ENCODE peak calls at places on chromosomes 4 and X, in six cellular contexts. J, Q, C, K, L and S are unnamed samples.

GRCh38 chrX:15376956-15377355 is 7.3 kb downstream of the VEGFD start:
- DNase-seq in C (no peak), K (no peak), Q (no peak), L (no peak), J (no peak), S (peak; percentile 2)

GRCh38 chr4:173935622-173936405 is 347.7 kb downstream of the FBXO8 start:
- DNase-seq in L (no peak), J (no peak), Q (peak; percentile 5), K (no peak), C (no peak), S (peak; percentile 94)

GRCh38 chrX:45138525-45138924 is 62.2 kb downstream of the DIPK2B start:
- DNase-seq in Q (no peak), J (no peak), C (no peak), L (no peak), K (no peak), S (no peak)

GRCh38 chr4:1493540-1494287 is 87.5 kb upstream of the NKX1-1 start:
- DNase-seq in K (peak; percentile 40), C (no peak), J (no peak), Q (no peak), L (no peak), S (no peak)

GRCh38 chrX:140439455-140439854 is 65.4 kb downstream of the SOX3 start:
- DNase-seq in C (no peak), L (no peak), K (peak; percentile 49), Q (no peak), J (no peak), S (no peak)

GRCh38 chr4:173332963-173333657 is 1.0 kb downstream of the HMGB2 start:
- DNase-seq in J (no peak), C (no peak), Q (peak; percentile 31), K (no peak), L (no peak), S (peak; percentile 10)

GRCh38 chr4:64516176-64516575 is 106.9 kb upstream of the TECRL start:
- DNase-seq in K (no peak), C (no peak), J (no peak), Q (no peak), L (no peak), S (no peak)

GRCh38 chrX:73913580-73913979 is 350.6 kb downstream of the CHIC1 start:
- DNase-seq in J (no peak), C (no peak), K (no peak), Q (peak; percentile 75), L (no peak), S (peak; percentile 42)

GRCh38 chrX:386239-386767 is 404 bp downstream of the PPP2R3B start:
- DNase-seq in J (no peak), C (no peak), K (no peak), L (no peak), Q (no peak), S (no peak)

GRCh38 chr4:108359130-108359709 is 190.5 kb upstream of the LEF1 start:
- DNase-seq in K (no peak), Q (no peak), J (no peak), L (no peak), C (no peak), S (no peak)

GRCh38 chr4:176302283-176303275 is 17.2 kb upstream of the SPCS3 start:
- DNase-seq in J (no peak), L (peak; percentile 35), Q (peak; percentile 77), K (no peak), C (no peak), S (peak; percentile 69)

GRCh38 chrX:136220535-136220934 is 30.7 kb downstream of the MAP7D3 start:
- DNase-seq in K (no peak), J (no peak), Q (peak; percentile 62), C (no peak), L (no peak), S (no peak)

GRCh38 chr4:4492161-4492847 is 49.5 kb downstream of the STX18 start:
- DNase-seq in L (no peak), Q (peak; percentile 20), J (no peak), K (no peak), C (no peak), S (peak; percentile 83)

GRCh38 chr4:86918539-86919072 is 16.2 kb upstream of the AFF1 start:
- DNase-seq in K (no peak), C (no peak), J (no peak), L (no peak), Q (peak; percentile 60), S (peak; percentile 74)

GRCh38 chr4:68349361-68350360 is at the start of gene YTHDC1:
- DNase-seq in K (peak; percentile 98), L (peak; percentile 91), J (peak; percentile 96), C (peak; percentile 96), Q (peak; percentile 90), S (peak; percentile 97)

GRCh38 chr4:150656882-150657281 is 74.9 kb downstream of the MAB21L2 start:
- DNase-seq in J (no peak), C (no peak), Q (no peak), L (no peak), K (no peak), S (no peak)

GRCh38 chr4:183430317-183430986 is 14.0 kb upstream of the CDKN2AIP start:
- DNase-seq in C (no peak), Q (no peak), L (no peak), J (no peak), K (no peak), S (no peak)

GRCh38 chr4:148539387-148539786 is 97.2 kb upstream of the NR3C2 start:
- DNase-seq in L (no peak), J (no peak), Q (no peak), K (no peak), C (no peak), S (no peak)

GRCh38 chr4:170374770-170375169 is 285.0 kb upstream of the AADAT start:
- DNase-seq in C (no peak), Q (no peak), J (no peak), K (no peak), L (no peak), S (no peak)

GRCh38 chrX:35046646-35047231 is 104.1 kb downstream of the FAM47B start:
- DNase-seq in C (no peak), Q (peak; percentile 49), L (peak; percentile 7), J (no peak), K (no peak), S (peak; percentile 8)

GRCh38 chr4:151524610-151525009 is 115.6 kb downstream of the FHIP1A start:
- DNase-seq in K (no peak), J (no peak), C (no peak), L (no peak), Q (no peak), S (no peak)

GRCh38 chr4:2363056-2363719 is 55.3 kb downstream of the ZFYVE28 start:
- DNase-seq in L (no peak), J (no peak), C (no peak), Q (no peak), K (peak; percentile 47), S (peak; percentile 28)

GRCh38 chrX:46180258-46180687 is 364.9 kb downstream of the ZNF674 start:
- DNase-seq in J (no peak), L (peak; percentile 7), K (no peak), Q (peak; percentile 98), C (no peak), S (peak; percentile 78)